ENCODE peak calls at places on chromosomes 13 and 19, in four cellular contexts. P is mammary epithelial cell, N is fibroblast of lung, Y is neural progenitor cell. A is an unnamed sample.

GRCh38 chr13:108223850-108224503 is 5.8 kb downstream of the ABHD13 start:
- DNase-seq in P (no peak), N (no peak), Y (no peak), A (no peak)

GRCh38 chr19:18802354-18802753 is 11.2 kb upstream of the COMP start:
- DNase-seq in P (no peak), N (no peak), Y (peak; percentile 54), A (no peak)

GRCh38 chr13:23570099-23570926 is at the start of gene TNFRSF19:
- DNase-seq in P (peak; percentile 38), N (peak; percentile 84), Y (peak; percentile 75), A (no peak)

GRCh38 chr19:8532170-8532569 is 18.2 kb upstream of the ZNF414 start:
- DNase-seq in P (no peak), N (no peak), Y (no peak), A (no peak)

GRCh38 chr19:13339869-13340268 is 166.4 kb downstream of the CACNA1A start:
- DNase-seq in P (no peak), N (no peak), Y (no peak), A (no peak)

GRCh38 chr13:43874512-43875092 is 4.9 kb downstream of the CCDC122 start:
- DNase-seq in P (no peak), N (peak; percentile 65), Y (no peak), A (no peak)

GRCh38 chr13:48902421-48902820 is 73.3 kb upstream of the FNDC3A start:
- DNase-seq in P (peak; percentile 60), N (peak; percentile 46), Y (peak; percentile 82), A (no peak)

GRCh38 chr19:19558055-19558454 is 20.0 kb downstream of the CILP2 start:
- DNase-seq in P (no peak), N (no peak), Y (no peak), A (no peak)

GRCh38 chr13:106858910-106859309 is 291.0 kb upstream of the ARGLU1 start:
- DNase-seq in P (no peak), N (no peak), Y (peak; percentile 19), A (no peak)

GRCh38 chr19:17078038-17078919 is 2.7 kb downstream of the MYO9B start:
- DNase-seq in P (peak; percentile 13), N (no peak), Y (no peak), A (no peak)

GRCh38 chr19:16911046-16911445 is 22.2 kb downstream of the F2RL3 start:
- DNase-seq in P (no peak), N (no peak), Y (no peak), A (no peak)

GRCh38 chr19:50416034-50416814 is 2.5 kb upstream of the SPIB start:
- DNase-seq in P (no peak), N (no peak), Y (no peak), A (no peak)

GRCh38 chr13:33224686-33225085 is 60.9 kb downstream of the STARD13 start:
- DNase-seq in P (no peak), N (peak; percentile 57), Y (no peak), A (no peak)

GRCh38 chr19:1265611-1266115 is 3.5 kb upstream of the CIRBP start:
- DNase-seq in P (peak; percentile 67), N (peak; percentile 80), Y (no peak), A (no peak)

GRCh38 chr13:63643543-63643942 is 2227.9 kb upstream of the PCDH20 start:
- DNase-seq in P (no peak), N (peak; percentile 42), Y (no peak), A (no peak)

GRCh38 chr19:35533822-35534521 is 716 bp downstream of the GAPDHS start:
- DNase-seq in P (no peak), N (peak; percentile 46), Y (peak; percentile 58), A (no peak)

GRCh38 chr19:41299755-41300089 is 10.2 kb upstream of the CCDC97 start:
- DNase-seq in P (no peak), N (peak; percentile 87), Y (no peak), A (no peak)

GRCh38 chr19:13834308-13834790 is 39.1 kb downstream of the ZSWIM4 start:
- DNase-seq in P (peak; percentile 73), N (no peak), Y (no peak), A (no peak)

GRCh38 chr13:109146912-109147624 is 517.7 kb downstream of the MYO16 start:
- DNase-seq in P (peak; percentile 97), N (peak; percentile 65), Y (no peak), A (no peak)

GRCh38 chr19:16252459-16253205 is 54.9 kb downstream of the AP1M1 start:
- DNase-seq in P (no peak), N (no peak), Y (no peak), A (no peak)

GRCh38 chr19:35346193-35347052 is 1.3 kb upstream of the FFAR1 start:
- DNase-seq in P (peak; percentile 17), N (no peak), Y (no peak), A (no peak)

GRCh38 chr13:107238262-107238661 is 670.3 kb upstream of the ARGLU1 start:
- DNase-seq in P (no peak), N (no peak), Y (no peak), A (no peak)

GRCh38 chr13:103469771-103470170 is 403.6 kb upstream of the SLC10A2 start:
- DNase-seq in P (no peak), N (no peak), Y (no peak), A (no peak)

GRCh38 chr19:54188224-54188871 is 1.0 kb downstream of the MBOAT7 start:
- DNase-seq in P (peak; percentile 53), N (no peak), Y (peak; percentile 53), A (no peak)
- H3K79me2 ChIP-seq in P (peaks cover 54% of the 10 kb centered on the region), N (peaks cover 30% of the 10 kb centered on the region), Y (peaks cover 37% of the 10 kb centered on the region), A (peaks cover 45% of the 10 kb centered on the region)

GRCh38 chr19:5567360-5567970 is at the start of gene TINCR:
- DNase-seq in P (no peak), N (no peak), Y (peak; percentile 85), A (no peak)

GRCh38 chr19:5571777-5572176 is 4.0 kb upstream of the TINCR start:
- DNase-seq in P (no peak), N (no peak), Y (no peak), A (no peak)

GRCh38 chr19:5563941-5564612 is 3.7 kb downstream of the TINCR start:
- DNase-seq in P (peak; percentile 77), N (no peak), Y (no peak), A (no peak)

GRCh38 chr19:5564930-5565329 is 2.8 kb downstream of the TINCR start:
- DNase-seq in P (no peak), N (no peak), Y (no peak), A (no peak)

DNA sequence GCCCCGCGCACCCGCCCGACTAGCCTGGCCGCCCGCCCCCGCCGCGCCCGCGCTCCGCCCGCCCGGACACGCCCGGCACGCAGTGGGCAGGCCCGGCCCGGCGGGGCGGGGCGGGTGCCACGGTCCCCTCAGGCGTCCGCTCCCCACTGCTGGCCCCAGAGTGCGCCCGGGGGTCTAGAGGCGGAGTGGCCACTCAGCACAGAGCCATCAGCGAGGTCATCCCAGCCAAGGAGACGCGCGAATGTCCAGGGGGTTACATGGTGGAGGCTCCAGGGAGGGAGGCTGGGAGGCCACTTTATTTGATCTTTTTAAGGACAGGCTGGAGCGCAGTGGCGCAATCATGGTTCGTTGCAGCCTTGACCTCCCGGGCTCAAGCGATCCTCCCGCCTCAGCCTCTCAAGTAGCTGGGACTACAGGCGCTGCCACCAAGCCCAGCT is 236 bp upstream of the TINCR start:
- DNase-seq in P (no peak), N (no peak), Y (no peak), A (no peak)
- H3K4me3 ChIP-seq in P (peak overlapping the region; percentile 94), N (no peak overlapping the region), Y (peak overlapping the region; percentile 46), A (peak overlapping the region; percentile 44)

GRCh38 chr19:10220695-10221094 is 10.4 kb downstream of the S1PR2 start:
- DNase-seq in P (no peak), N (no peak), Y (no peak), A (no peak)
- H3K79me2 ChIP-seq in P (no peaks in the 10 kb centered on the region), N (peaks cover 14% of the 10 kb centered on the region), Y (no peaks in the 10 kb centered on the region), A (no peaks in the 10 kb centered on the region)

DNA sequence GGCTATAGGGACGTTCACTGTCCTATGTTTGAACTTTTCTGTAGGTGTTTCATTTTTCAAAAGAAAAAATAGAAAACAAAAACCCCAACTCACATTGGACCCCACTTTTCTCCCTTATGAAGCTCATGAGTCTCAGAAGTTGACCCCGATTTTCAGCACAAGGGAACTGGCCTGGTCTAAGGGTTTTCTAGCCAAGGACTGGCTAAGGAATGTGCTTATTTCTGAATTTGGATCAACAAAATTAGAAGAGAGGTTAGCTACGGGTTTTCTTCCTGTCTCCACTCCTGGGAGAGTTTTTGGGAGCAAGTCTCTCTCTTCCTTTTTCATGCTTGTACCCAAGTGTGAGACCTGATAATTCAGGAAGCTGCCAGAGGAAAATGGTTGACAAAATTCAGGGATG is 453.2 kb downstream of the KLF12 start:
- DNase-seq in P (no peak), N (no peak), Y (no peak), A (no peak)
- H3K4me3 ChIP-seq in P (no peak overlapping the region), N (no peak overlapping the region), Y (no peak overlapping the region), A (no peak overlapping the region)